ENCODE peak calls at places on chromosomes 5 and 9, in seven cellular contexts. O is activated T-cell treated with anti-CD3 and anti-CD28 coated beads, Interleukin-2, amount 50 U/mL, for 1 hour; D is HTR-8/SVneo; A is body of pancreas; B is uterus; Y is NCI-H510A treated with DMSO at 0.1 percent for 48 hours; I is heart right ventricle. P is an unnamed sample.

GRCh38 chr5:97553829-97554452 is 370.9 kb upstream of the RIOK2 start:
- DNase-seq in D (no peak), I (no peak), A (no peak), Y (no peak), B (no peak), O (no peak), P (no peak)

GRCh38 chr5:57841671-57842375 is 359.2 kb upstream of the ACTBL2 start:
- DNase-seq in Y (no peak), I (no peak), O (no peak), D (peak), B (no peak), A (no peak), P (no peak)

GRCh38 chr9:27053369-27054057 is 48.0 kb upstream of the LRRC19 start:
- DNase-seq in Y (no peak), D (no peak), O (no peak), A (no peak), I (no peak), B (no peak), P (no peak)

GRCh38 chr9:21017092-21017491 is 14.3 kb downstream of the HACD4 start:
- DNase-seq in Y (no peak), O (no peak), I (no peak), B (no peak), D (no peak), A (no peak), P (no peak)

GRCh38 chr5:31280210-31280609 is 86.7 kb downstream of the CDH6 start:
- DNase-seq in B (no peak), Y (no peak), D (no peak), I (no peak), A (no peak), O (no peak), P (no peak)

GRCh38 chr9:2602704-2603116 is 18.9 kb upstream of the VLDLR start:
- DNase-seq in B (no peak), A (no peak), I (no peak), O (no peak), D (no peak), Y (peak), P (no peak)

GRCh38 chr5:2131196-2131595 is 248.5 kb upstream of the IRX4 start:
- DNase-seq in A (no peak), Y (no peak), B (no peak), D (no peak), O (no peak), I (no peak), P (no peak)

GRCh38 chr9:120477534-120478001 is 102.4 kb downstream of the CDK5RAP2 start:
- DNase-seq in O (peak), Y (peak), B (no peak), A (peak), D (peak), I (peak), P (peak)

GRCh38 chr9:104682642-104683041 is 11.7 kb upstream of the OR13D1 start:
- DNase-seq in Y (peak), O (no peak), A (no peak), I (no peak), B (no peak), D (peak), P (no peak)

GRCh38 chr9:132369421-132369820 is 14.6 kb upstream of the SETX start:
- DNase-seq in A (no peak), D (no peak), O (no peak), B (no peak), I (no peak), Y (no peak), P (no peak)

GRCh38 chr9:131585375-131585774 is 40.1 kb downstream of the PRRT1B start:
- DNase-seq in D (no peak), B (peak), I (no peak), A (no peak), Y (no peak), O (peak), P (no peak)

GRCh38 chr9:18726546-18726945 is 252.6 kb downstream of the ADAMTSL1 start:
- DNase-seq in O (no peak), A (no peak), D (no peak), B (no peak), Y (no peak), I (no peak), P (no peak)

GRCh38 chr5:93579561-93580386 is 1.2 kb downstream of the NR2F1-AS1 start:
- DNase-seq in B (no peak), O (peak), D (peak), Y (peak), I (no peak), A (no peak), P (no peak)

GRCh38 chr9:12777149-12778010 is 2.6 kb downstream of the LURAP1L start:
- DNase-seq in O (no peak), Y (peak), D (no peak), B (no peak), A (no peak), I (no peak), P (no peak)

GRCh38 chr9:113715086-113715485 is 161.0 kb upstream of the ZNF618 start:
- DNase-seq in D (no peak), I (no peak), Y (no peak), B (no peak), O (no peak), A (no peak), P (no peak)

GRCh38 chr5:178086266-178086665 is 27.1 kb upstream of the N4BP3 start:
- DNase-seq in B (no peak), I (no peak), A (no peak), Y (no peak), O (no peak), D (no peak), P (no peak)

GRCh38 chr5:156824800-156825199 is 25.3 kb upstream of the PPP1R2B start:
- DNase-seq in O (no peak), B (no peak), D (no peak), Y (peak), A (no peak), I (peak), P (no peak)

GRCh38 chr5:22372376-22372775 is 480.8 kb downstream of the CDH12 start:
- DNase-seq in D (peak), B (no peak), A (no peak), I (no peak), O (no peak), Y (no peak), P (no peak)

GRCh38 chr9:105242062-105242461 is 2.4 kb upstream of the SLC44A1 start:
- DNase-seq in A (no peak), O (no peak), B (no peak), I (no peak), Y (no peak), D (no peak), P (no peak)

GRCh38 chr9:124624735-124624992 is 117.5 kb upstream of the NR5A1 start:
- DNase-seq in A (no peak), Y (no peak), D (no peak), I (no peak), O (no peak), B (no peak), P (no peak)

GRCh38 chr9:136122425-136123383 is 4.0 kb upstream of the TMEM250 start:
- DNase-seq in O (peak), D (peak), Y (peak), A (peak), I (peak), B (peak), P (peak)